ENCODE peak calls at places on chromosome 9, in seven cellular contexts. K is colonic mucosa, I is HFF-Myc, U is AG04449, E is GM13977, B is AG09319, J is HepG2. M is an unnamed sample.

GRCh38 chr9:93287189-93287552 is 103.2 kb downstream of the WNK2 start:
- DNase-seq in I (no peak), U (no peak), B (no peak), J (no peak), K (no peak), E (no peak), M (no peak)

GRCh38 chr9:133494636-133495326 is 15.9 kb upstream of the SLC2A6 start:
- DNase-seq in B (no peak), U (no peak), K (no peak), I (no peak), E (no peak), J (peak; percentile 16), M (no peak)

GRCh38 chr9:33311953-33312352 is 21.6 kb downstream of the NFX1 start:
- DNase-seq in B (no peak), U (no peak), E (no peak), I (no peak), K (no peak), J (no peak), M (no peak)

GRCh38 chr9:84371737-84372136 is 31.2 kb upstream of the SLC28A3 start:
- DNase-seq in K (no peak), U (peak; percentile 82), B (peak; percentile 93), E (no peak), I (peak; percentile 16), J (peak; percentile 7), M (no peak)

GRCh38 chr9:32899181-32899580 is 102.2 kb downstream of the APTX start:
- DNase-seq in K (no peak), B (no peak), J (no peak), I (no peak), U (no peak), E (no peak), M (no peak)

GRCh38 chr9:36293918-36294317 is 35.7 kb upstream of the GNE start:
- DNase-seq in U (no peak), B (no peak), E (no peak), I (no peak), K (no peak), J (no peak), M (no peak)

GRCh38 chr9:131432597-131433301 is 38.9 kb downstream of the PRRC2B start:
- DNase-seq in E (no peak), J (no peak), I (peak; percentile 78), B (peak; percentile 54), K (no peak), U (peak; percentile 89), M (no peak)

GRCh38 chr9:76466299-76466605 is 7.3 kb downstream of the GCNT1 start:
- DNase-seq in I (no peak), K (no peak), E (no peak), B (no peak), J (no peak), U (no peak), M (no peak)

GRCh38 chr9:2686884-2687283 is 30.4 kb upstream of the KCNV2 start:
- DNase-seq in U (no peak), J (no peak), B (no peak), K (no peak), E (no peak), I (no peak), M (no peak)

GRCh38 chr9:15999422-16000339 is 446.8 kb downstream of the CCDC171 start:
- DNase-seq in I (peak; percentile 85), U (peak; percentile 81), J (no peak), E (no peak), B (peak; percentile 34), K (no peak), M (no peak)

GRCh38 chr9:75866273-75866871 is 24.1 kb upstream of the PCSK5 start:
- DNase-seq in I (no peak), K (peak; percentile 75), E (peak; percentile 21), U (no peak), B (peak; percentile 11), J (peak; percentile 27), M (peak; percentile 20)

GRCh38 chr9:134420281-134420835 is 94.1 kb downstream of the RXRA start:
- DNase-seq in E (no peak), I (no peak), U (no peak), J (no peak), B (no peak), K (no peak), M (no peak)

GRCh38 chr9:93450817-93451761 is at the start of gene FAM120A:
- DNase-seq in U (no peak), B (peak; percentile 47), K (peak; percentile 70), J (peak; percentile 38), I (no peak), E (peak; percentile 92), M (peak; percentile 95)

GRCh38 chr9:94645901-94646300 is 6.6 kb upstream of the FBP1 start:
- DNase-seq in I (no peak), U (no peak), J (no peak), B (no peak), K (no peak), E (no peak), M (no peak)

GRCh38 chr9:135488527-135488926 is 8.9 kb downstream of the PPP1R26 start:
- DNase-seq in B (no peak), K (no peak), I (no peak), E (no peak), J (no peak), U (no peak), M (no peak)

GRCh38 chr9:87592554-87593394 is 95.1 kb downstream of the DAPK1 start:
- DNase-seq in U (no peak), B (no peak), E (no peak), I (no peak), K (no peak), J (no peak), M (no peak)

GRCh38 chr9:114919611-114920010 is 10.8 kb downstream of the TNFSF8 start:
- DNase-seq in J (no peak), E (no peak), K (no peak), I (no peak), B (no peak), U (no peak), M (no peak)

DNA sequence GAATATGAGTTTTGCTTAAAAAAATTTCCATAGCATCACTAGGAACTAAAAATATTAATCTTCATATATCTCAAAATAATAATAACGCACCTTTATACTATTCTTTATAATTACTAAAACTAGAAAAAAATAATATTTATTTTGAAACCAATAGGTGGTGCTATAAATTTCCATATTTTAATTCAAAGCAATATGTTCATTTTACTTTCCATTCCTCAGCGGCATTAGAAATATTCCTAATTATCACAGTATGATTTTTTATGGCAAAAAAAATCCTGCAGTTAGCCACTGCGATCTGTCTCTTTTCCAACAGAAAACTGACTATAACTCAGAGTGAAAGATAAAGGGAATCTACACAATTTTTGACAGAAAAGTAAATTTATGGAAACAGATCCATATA is 167.4 kb upstream of the MPDZ start:
- DNase-seq in I (no peak), E (no peak), B (no peak), U (no peak), K (no peak), J (no peak), M (no peak)
- TF ChIP-seq CTCF in I (no peak), E (no peak), B (no peak), U (no peak), K (no peak), J (no peak), M (no peak)

DNA sequence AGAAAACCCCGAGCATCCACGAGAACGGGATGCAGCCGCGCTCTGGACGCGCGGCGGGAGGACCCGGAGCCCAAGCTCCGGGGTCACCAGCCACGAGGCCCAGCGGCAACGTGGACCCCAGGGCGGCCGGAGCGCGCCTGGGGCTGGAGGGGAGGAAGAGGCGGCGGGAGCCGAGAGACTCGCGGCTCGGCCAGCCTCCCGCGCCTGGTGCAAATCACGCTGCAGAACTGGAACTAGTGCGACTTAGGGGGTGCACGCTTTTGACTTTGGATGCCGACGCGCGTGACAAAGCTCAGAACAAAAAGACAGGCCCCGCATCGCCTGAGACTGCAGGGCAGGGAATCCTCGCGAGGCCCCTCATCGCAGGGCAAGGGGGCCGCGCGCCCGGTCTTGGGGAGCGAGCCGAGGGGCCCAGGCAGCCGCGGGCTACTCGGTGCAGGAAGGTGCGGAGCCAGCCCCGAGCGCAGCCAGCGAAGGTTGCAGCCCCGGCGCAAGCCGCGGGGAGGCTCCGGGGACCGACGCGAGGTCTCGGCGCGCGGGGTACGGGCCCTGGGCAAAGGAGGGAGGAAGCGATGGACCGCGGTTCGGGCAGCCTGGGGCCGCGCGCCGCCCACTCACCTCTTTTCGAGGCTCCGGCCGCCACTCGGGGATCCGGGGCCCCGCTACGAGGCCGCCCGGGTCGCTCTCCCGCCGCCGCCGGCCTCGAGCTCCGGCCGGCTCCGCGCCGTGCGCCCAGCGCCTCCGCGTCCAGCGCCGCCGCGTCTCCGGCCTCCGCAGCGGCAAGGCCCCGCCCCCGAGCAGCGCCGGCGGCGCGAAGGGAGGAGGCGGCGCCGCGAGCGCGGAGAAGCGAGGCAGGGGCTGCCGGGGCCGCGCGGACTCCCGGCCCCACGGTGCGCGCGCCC is at the start of gene GOLM1:
- DNase-seq in I (no peak), K (peak; percentile 48), B (no peak), U (no peak), E (peak; percentile 83), J (no peak), M (peak; percentile 87)
- TF ChIP-seq CTCF in I (no peak), K (no peak), B (no peak), U (peak; percentile 23), E (peak; percentile 36), J (no peak), M (no peak)

DNA sequence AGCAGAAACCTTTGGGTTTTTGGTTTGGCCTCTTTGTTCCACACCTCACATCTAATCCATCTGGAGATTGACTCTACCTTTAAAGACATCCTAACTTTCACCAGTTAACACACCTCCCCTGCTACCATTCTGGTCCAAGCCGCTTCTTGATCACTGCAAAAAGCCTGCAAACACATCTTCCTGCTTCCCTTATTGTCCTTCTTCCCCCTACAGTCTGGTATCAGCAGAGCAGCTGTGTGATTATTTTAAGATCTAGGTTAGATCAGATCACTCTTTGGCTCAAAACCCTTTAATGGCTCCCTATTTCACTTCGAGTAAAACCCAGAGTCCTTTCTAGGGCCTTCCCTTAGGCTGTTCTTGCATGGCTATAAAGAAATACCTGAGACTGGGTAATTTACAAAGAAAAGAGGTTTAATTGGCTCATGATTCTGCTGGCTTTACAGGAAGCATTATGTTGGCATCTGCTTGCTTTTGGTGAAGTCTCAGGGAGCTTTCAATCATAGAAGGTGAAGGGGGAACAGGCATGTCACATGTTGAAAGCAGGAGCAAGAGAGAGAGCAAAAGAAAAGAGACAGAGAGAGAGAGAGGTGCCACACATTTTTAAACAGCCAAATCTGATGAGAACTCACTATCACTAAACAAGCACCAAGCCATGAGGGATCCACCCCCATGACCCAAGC is 1.5 kb upstream of the TEX10 start:
- DNase-seq in J (no peak), I (no peak), K (no peak), E (no peak), B (no peak), U (no peak), M (no peak)
- TF ChIP-seq CTCF in J (no peak), I (no peak), K (no peak), E (no peak), B (no peak), U (no peak), M (no peak)

GRCh38 chr9:130265431-130266235 is at the start of gene HMCN2:
- DNase-seq in I (no peak), K (no peak), U (no peak), B (no peak), E (no peak), J (no peak), M (no peak)

GRCh38 chr9:130262771-130263170 is 2.8 kb upstream of the HMCN2 start:
- DNase-seq in E (no peak), B (no peak), U (no peak), I (no peak), J (no peak), K (no peak), M (no peak)

GRCh38 chr9:130262061-130262745 is 3.4 kb upstream of the HMCN2 start:
- DNase-seq in E (no peak), K (no peak), B (no peak), I (no peak), U (no peak), J (no peak), M (no peak)

GRCh38 chr9:130264414-130265350 is 878 bp upstream of the HMCN2 start:
- DNase-seq in K (no peak), U (no peak), I (no peak), B (no peak), E (no peak), J (no peak), M (no peak)

GRCh38 chr9:130263601-130264413 is 1.8 kb upstream of the HMCN2 start:
- DNase-seq in U (no peak), K (no peak), J (no peak), E (no peak), B (no peak), I (no peak), M (no peak)
- TF ChIP-seq CTCF in U (no peak), K (no peak), J (no peak), E (no peak), B (no peak), I (peak; percentile 8), M (no peak)